ENCODE peak calls at places on chromosome 11, in six cellular contexts. U is lung microvascular endothelial cell, F is NCI-H524 treated with DMSO at 0.1 percent for 48 hours, R is DMS 273 treated with DMSO at 0.1 percent for 48 hours, D is activated T-cell treated with anti-CD3 and anti-CD28 coated beads for 1 hour, V is NCI-H1105 treated with DMSO at 0.1 percent for 48 hours. K is an unnamed sample.
A peak's percentile ranks its signal among the peaks of the same experiment; 100 is the strongest.

GRCh38 chr11:83002047-83002446 is 69.7 kb downstream of the RAB30 start:
- DNase-seq in U (peak; percentile 58), F (no peak), R (no peak), D (peak; percentile 2), V (no peak), K (peak; percentile 47)

GRCh38 chr11:57787920-57788716 is 26.5 kb downstream of the CTNND1 start:
- DNase-seq in U (no peak), F (no peak), R (no peak), D (no peak), V (no peak), K (no peak)

GRCh38 chr11:8732276-8732675 is 49.7 kb downstream of the RPL27A start:
- DNase-seq in U (peak; percentile 30), F (no peak), R (no peak), D (no peak), V (no peak), K (peak; percentile 25)

GRCh38 chr11:35424157-35424945 is 5.0 kb upstream of the SLC1A2 start:
- DNase-seq in U (no peak), F (no peak), R (no peak), D (no peak), V (no peak), K (no peak)

GRCh38 chr11:125313271-125314222 is 149.0 kb downstream of the PKNOX2 start:
- DNase-seq in U (peak; percentile 66), F (no peak), R (no peak), D (no peak), V (no peak), K (peak; percentile 91)

GRCh38 chr11:69280994-69281393 is 13.0 kb upstream of the MYEOV start:
- DNase-seq in U (peak; percentile 45), F (no peak), R (no peak), D (no peak), V (no peak), K (no peak)

GRCh38 chr11:57552479-57552878 is 15.0 kb downstream of the UBE2L6 start:
- DNase-seq in U (no peak), F (no peak), R (no peak), D (no peak), V (no peak), K (no peak)

GRCh38 chr11:86440305-86440716 is 65.6 kb downstream of the CCDC81 start:
- DNase-seq in U (no peak), F (no peak), R (no peak), D (no peak), V (no peak), K (no peak)

GRCh38 chr11:67355794-67356550 is 2.6 kb upstream of the POLD4 start:
- DNase-seq in U (no peak), F (no peak), R (no peak), D (no peak), V (no peak), K (no peak)

GRCh38 chr11:34784318-34784841 is 131.8 kb downstream of the APIP start:
- DNase-seq in U (no peak), F (no peak), R (no peak), D (no peak), V (no peak), K (no peak)

GRCh38 chr11:44607324-44607962 is 42.0 kb downstream of the CD82 start:
- DNase-seq in U (peak; percentile 41), F (no peak), R (no peak), D (no peak), V (no peak), K (no peak)

GRCh38 chr11:44066732-44067131 is 662 bp downstream of the ACCS start:
- DNase-seq in U (peak; percentile 82), F (no peak), R (no peak), D (no peak), V (peak; percentile 33), K (peak; percentile 83)